ENCODE peak calls at places on chromosomes 5 and 9, in four cellular contexts. H is neural progenitor cell; L is stimulated activated CD4-positive, alpha-beta T cell treated with anti-CD3 and anti-CD28 coated beads, Interleukin-4, amount 100 ng/mL, for 48 hours; E is progenitor cell of endocrine pancreas. Q is an unnamed sample.

GRCh38 chr5:143771229-143772001 is 40.5 kb upstream of the HMHB1 start:
- DNase-seq in E (no peak), L (no peak), H (no peak), Q (no peak)

GRCh38 chr5:125700380-125700856 is 722.8 kb upstream of the GRAMD2B start:
- DNase-seq in E (no peak), L (no peak), H (peak; percentile 8), Q (no peak)

GRCh38 chr5:108548684-108549596 is 167.0 kb upstream of the FBXL17 start:
- DNase-seq in E (no peak), H (no peak), L (no peak), Q (no peak)

GRCh38 chr9:116901260-116901659 is 214.2 kb downstream of the TRIM32 start:
- DNase-seq in H (no peak), L (no peak), E (no peak), Q (no peak)

GRCh38 chr5:80186634-80187033 is 69.2 kb downstream of the SERINC5 start:
- DNase-seq in E (no peak), L (no peak), H (no peak), Q (no peak)

GRCh38 chr9:69573666-69574456 is 98.3 kb downstream of the APBA1 start:
- DNase-seq in H (no peak), L (no peak), E (no peak), Q (no peak)

GRCh38 chr5:82662340-82662739 is 384.2 kb upstream of the RPS23 start:
- DNase-seq in L (no peak), E (no peak), H (no peak), Q (no peak)

GRCh38 chr9:78972303-78973002 is 599.3 kb upstream of the TLE4 start:
- DNase-seq in L (no peak), E (no peak), H (no peak), Q (no peak)

GRCh38 chr9:101465330-101465915 is 29.8 kb upstream of the ALDOB start:
- DNase-seq in H (peak; percentile 60), E (no peak), L (no peak), Q (no peak)

GRCh38 chr5:178192244-178192643 is 5.1 kb upstream of the GMCL2 start:
- DNase-seq in L (no peak), E (no peak), H (no peak), Q (no peak)

GRCh38 chr5:113179156-113179555 is 202.6 kb downstream of the DCP2 start:
- DNase-seq in L (no peak), E (no peak), H (no peak), Q (no peak)

GRCh38 chr5:76718381-76718832 is 2.5 kb downstream of the F2R start:
- DNase-seq in H (no peak), L (no peak), E (no peak), Q (no peak)

GRCh38 chr9:126363847-126364671 is 37.4 kb downstream of the MVB12B start:
- DNase-seq in L (no peak), E (no peak), H (no peak), Q (no peak)

GRCh38 chr5:125042243-125042887 is 295.9 kb upstream of the ZNF608 start:
- DNase-seq in E (no peak), L (no peak), H (no peak), Q (no peak)

GRCh38 chr9:83280259-83280658 is 217.3 kb upstream of the RASEF start:
- DNase-seq in H (no peak), E (no peak), L (no peak), Q (no peak)

GRCh38 chr9:131217321-131218031 is 58.8 kb downstream of the FAM78A start:
- DNase-seq in E (no peak), H (no peak), L (no peak), Q (no peak)